ENCODE peak calls at places on chromosomes 3 and 15, in eight cellular contexts. U is lower lobe of right lung; J is CD8-positive, alpha-beta T cell; Z is fibroblast of mammary gland; K is RWPE1; E is AG10803; I is nephron progenitor cell; L is H1. A is an unnamed sample.

GRCh38 chr3:64400706-64401105 is 175.4 kb upstream of the PRICKLE2 start:
- DNase-seq in U (no peak), J (no peak), Z (no peak), K (no peak), E (no peak), I (no peak), L (no peak), A (no peak)

GRCh38 chr3:128367726-128368125 is 99.0 kb downstream of the DNAJB8 start:
- DNase-seq in U (no peak), J (no peak), Z (no peak), K (no peak), E (peak; percentile 34), I (no peak), L (no peak), A (no peak)

GRCh38 chr15:45167631-45168205 is 20.0 kb downstream of the SHF start:
- DNase-seq in U (no peak), J (no peak), Z (no peak), K (no peak), E (no peak), I (no peak), L (no peak), A (no peak)

GRCh38 chr3:151178208-151178845 is 24.7 kb downstream of the GPR171 start:
- DNase-seq in U (no peak), J (no peak), Z (no peak), K (no peak), E (no peak), I (no peak), L (no peak), A (no peak)

GRCh38 chr3:5339967-5340535 is 152.5 kb downstream of the EDEM1 start:
- DNase-seq in U (no peak), J (no peak), Z (no peak), K (no peak), E (no peak), I (no peak), L (no peak), A (no peak)

GRCh38 chr3:138608322-138609214 is at the start of gene FAIM:
- DNase-seq in U (peak; percentile 84), J (peak; percentile 70), Z (peak; percentile 64), K (peak; percentile 38), E (peak; percentile 76), I (peak; percentile 71), L (peak; percentile 82), A (peak; percentile 31)

GRCh38 chr15:70523192-70523591 is 240.2 kb downstream of the UACA start:
- DNase-seq in U (no peak), J (no peak), Z (no peak), K (no peak), E (no peak), I (no peak), L (no peak), A (no peak)

GRCh38 chr3:71050521-71051258 is 532.8 kb downstream of the FOXP1 start:
- DNase-seq in U (no peak), J (peak; percentile 42), Z (peak; percentile 59), K (no peak), E (peak; percentile 58), I (peak; percentile 41), L (no peak), A (no peak)

GRCh38 chr3:29335438-29335837 is 54.6 kb downstream of the RBMS3 start:
- DNase-seq in U (peak; percentile 75), J (no peak), Z (peak; percentile 98), K (peak; percentile 36), E (peak; percentile 99), I (peak; percentile 42), L (no peak), A (peak; percentile 94)

GRCh38 chr15:77415450-77416448 is 4.2 kb downstream of the PEAK1 start:
- DNase-seq in U (no peak), J (no peak), Z (peak; percentile 84), K (no peak), E (peak; percentile 86), I (no peak), L (no peak), A (no peak)

GRCh38 chr3:192802957-192803899 is 75.9 kb upstream of the FGF12 start:
- DNase-seq in U (no peak), J (no peak), Z (peak; percentile 70), K (peak; percentile 42), E (peak; percentile 65), I (no peak), L (no peak), A (no peak)

GRCh38 chr3:174270841-174271240 is 588.3 kb upstream of the NAALADL2 start:
- DNase-seq in U (no peak), J (no peak), Z (peak; percentile 73), K (no peak), E (peak; percentile 86), I (no peak), L (no peak), A (peak; percentile 81)

GRCh38 chr3:86410587-86410986 is 580.4 kb downstream of the VGLL3 start:
- DNase-seq in U (no peak), J (no peak), Z (no peak), K (no peak), E (no peak), I (no peak), L (no peak), A (no peak)

GRCh38 chr3:25171118-25171912 is 256.7 kb upstream of the RARB start:
- DNase-seq in U (no peak), J (no peak), Z (no peak), K (no peak), E (no peak), I (no peak), L (no peak), A (no peak)

GRCh38 chr3:53166206-53166605 is 5.2 kb downstream of the PRKCD start:
- DNase-seq in U (no peak), J (no peak), Z (no peak), K (no peak), E (no peak), I (no peak), L (no peak), A (no peak)

GRCh38 chr3:169966951-169967915 is 626 bp downstream of the SEC62 start:
- DNase-seq in U (peak; percentile 73), J (peak; percentile 30), Z (peak; percentile 67), K (peak; percentile 26), E (peak; percentile 48), I (peak; percentile 78), L (no peak), A (peak; percentile 32)

GRCh38 chr3:10950476-10951294 is 41.9 kb upstream of the SLC6A1 start:
- DNase-seq in U (no peak), J (no peak), Z (peak; percentile 56), K (peak; percentile 21), E (peak; percentile 47), I (peak; percentile 25), L (peak; percentile 52), A (peak; percentile 39)

GRCh38 chr15:49441816-49442215 is 18.8 kb downstream of the FGF7 start:
- DNase-seq in U (no peak), J (no peak), Z (no peak), K (no peak), E (no peak), I (no peak), L (no peak), A (no peak)

GRCh38 chr15:49436786-49437185 is 13.7 kb downstream of the FGF7 start:
- DNase-seq in U (no peak), J (no peak), Z (no peak), K (no peak), E (no peak), I (no peak), L (no peak), A (no peak)

GRCh38 chr15:49438970-49439631 is 16.1 kb downstream of the FGF7 start:
- DNase-seq in U (peak; percentile 65), J (no peak), Z (no peak), K (no peak), E (no peak), I (no peak), L (no peak), A (no peak)

GRCh38 chr15:49435201-49435600 is 12.2 kb downstream of the FGF7 start:
- DNase-seq in U (no peak), J (no peak), Z (no peak), K (no peak), E (peak; percentile 32), I (no peak), L (no peak), A (no peak)

GRCh38 chr15:49439678-49440375 is 16.8 kb downstream of the FGF7 start:
- DNase-seq in U (no peak), J (no peak), Z (no peak), K (no peak), E (no peak), I (no peak), L (no peak), A (no peak)
- TF ChIP-seq CTCF in U (no peak), J (no peak), Z (no peak), K (no peak), E (no peak), I (no peak), L (no peak), A (no peak)

GRCh38 chr15:32898414-32898813 is 180.6 kb downstream of the GREM1 start:
- DNase-seq in U (no peak), J (no peak), Z (no peak), K (no peak), E (no peak), I (no peak), L (no peak), A (no peak)

GRCh38 chr15:32903591-32903990 is 185.8 kb downstream of the GREM1 start:
- DNase-seq in U (no peak), J (no peak), Z (no peak), K (no peak), E (no peak), I (no peak), L (no peak), A (no peak)

GRCh38 chr15:32901995-32902394 is 184.2 kb downstream of the GREM1 start:
- DNase-seq in U (no peak), J (no peak), Z (no peak), K (no peak), E (no peak), I (no peak), L (no peak), A (no peak)

GRCh38 chr15:32898991-32899613 is 181.3 kb downstream of the GREM1 start:
- DNase-seq in U (no peak), J (no peak), Z (no peak), K (no peak), E (no peak), I (peak; percentile 52), L (peak; percentile 86), A (no peak)

DNA sequence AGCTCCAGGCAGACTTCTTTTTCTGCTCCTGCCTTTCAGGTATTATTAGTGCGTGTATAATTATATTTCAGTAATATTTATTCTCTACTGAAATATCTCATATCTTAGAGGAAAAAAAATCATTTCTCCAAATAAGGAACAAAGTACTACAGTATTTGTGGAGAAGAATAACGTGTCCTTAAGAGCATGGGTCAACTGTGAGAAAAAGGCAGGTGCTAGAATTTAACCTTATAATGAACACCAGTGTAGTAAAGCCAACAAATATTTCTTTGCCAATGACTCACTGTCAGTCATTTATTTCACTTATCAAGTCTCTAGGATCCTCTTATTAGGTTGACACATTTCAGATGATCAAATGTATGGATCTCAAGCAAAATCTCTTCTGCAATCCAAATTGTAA is 183.4 kb downstream of the GREM1 start:
- DNase-seq in U (no peak), J (no peak), Z (no peak), K (no peak), E (no peak), I (no peak), L (no peak), A (no peak)
- TF ChIP-seq CTCF in U (no peak), J (no peak), Z (no peak), K (no peak), E (no peak), I (no peak), L (no peak), A (no peak)

GRCh38 chr3:13173186-13173585 is 100.0 kb upstream of the IQSEC1 start:
- DNase-seq in U (no peak), J (no peak), Z (no peak), K (no peak), E (no peak), I (no peak), L (no peak), A (no peak)
- TF ChIP-seq CTCF in U (no peak), J (no peak), Z (no peak), K (no peak), E (no peak), I (no peak), L (no peak), A (no peak)

GRCh38 chr3:187709155-187709554 is 6.8 kb upstream of the RTP2 start:
- DNase-seq in U (no peak), J (no peak), Z (no peak), K (no peak), E (no peak), I (no peak), L (no peak), A (no peak)
- TF ChIP-seq CTCF in U (no peak), J (no peak), Z (no peak), K (no peak), E (no peak), I (no peak), L (peak; percentile 21), A (peak; percentile 48)

A was measured in HFFc6.